ENCODE peak calls at places on chromosomes 7 and 10, in seven cellular contexts. Z, S, Y, I, C, T and E are unnamed samples.

GRCh38 chr10:60414111-60414510 is 24.4 kb upstream of the ANK3 start:
- DNase-seq in I (no peak), Z (no peak), C (no peak), Y (no peak), T (no peak), S (no peak), E (no peak)

GRCh38 chr10:131795761-131796160 is 105.0 kb upstream of the PPP2R2D start:
- DNase-seq in Z (no peak), Y (no peak), I (peak), S (no peak), T (no peak), C (no peak), E (no peak)

GRCh38 chr7:102122026-102122425 is 164.6 kb upstream of the SH2B2 start:
- DNase-seq in T (peak), I (no peak), S (no peak), Y (no peak), Z (peak), C (no peak), E (no peak)

GRCh38 chr7:54978364-54979116 is 40.3 kb upstream of the EGFR start:
- DNase-seq in Y (no peak), Z (no peak), S (no peak), I (no peak), C (no peak), T (no peak), E (peak)

GRCh38 chr7:1943326-1943725 is 273.2 kb downstream of the ELFN1 start:
- DNase-seq in T (no peak), S (no peak), Y (no peak), I (no peak), Z (no peak), C (no peak), E (no peak)

GRCh38 chr10:24929056-24929544 is 23.3 kb downstream of the PRTFDC1 start:
- DNase-seq in Y (no peak), S (no peak), Z (peak), I (no peak), T (no peak), C (no peak), E (no peak)

GRCh38 chr7:23247101-23247601 is 576 bp downstream of the GPNMB start:
- DNase-seq in I (no peak), Z (no peak), T (no peak), S (no peak), Y (no peak), C (no peak), E (no peak)

GRCh38 chr10:132539894-132540293 is 2.3 kb downstream of the INPP5A start:
- DNase-seq in Z (no peak), Y (no peak), C (no peak), T (no peak), S (no peak), I (no peak), E (no peak)

GRCh38 chr7:48971173-48971572 is 46.8 kb downstream of the CDC14C start:
- DNase-seq in Y (no peak), C (no peak), T (no peak), Z (no peak), S (no peak), I (no peak), E (no peak)

GRCh38 chr7:28470344-28470743 is 58.0 kb downstream of the CREB5 start:
- DNase-seq in S (no peak), C (no peak), Y (no peak), I (no peak), Z (no peak), T (no peak), E (no peak)

GRCh38 chr10:133072776-133073390 is 14.8 kb upstream of the ADGRA1 start:
- DNase-seq in Y (no peak), C (no peak), Z (no peak), S (no peak), T (no peak), I (no peak), E (no peak)

GRCh38 chr10:77713506-77714280 is 76.1 kb upstream of the KCNMA1 start:
- DNase-seq in T (no peak), Z (no peak), C (no peak), S (no peak), I (no peak), Y (peak), E (no peak)

GRCh38 chr10:92024700-92025099 is 101.1 kb downstream of the BTAF1 start:
- DNase-seq in C (no peak), T (no peak), I (no peak), Y (no peak), Z (no peak), S (no peak), E (no peak)

GRCh38 chr7:20227291-20227795 is 10.2 kb upstream of the MACC1 start:
- DNase-seq in C (no peak), Z (no peak), S (no peak), I (no peak), Y (no peak), T (no peak), E (no peak)

GRCh38 chr7:90892213-90892612 is 296.1 kb downstream of the CDK14 start:
- DNase-seq in Z (peak), C (no peak), T (no peak), I (no peak), Y (no peak), S (no peak), E (no peak)

GRCh38 chr7:87000344-87000743 is 59.1 kb downstream of the ELAPOR2 start:
- DNase-seq in Z (no peak), I (no peak), S (no peak), C (no peak), T (no peak), Y (no peak), E (no peak)

GRCh38 chr7:73612598-73613269 is 11.6 kb downstream of the MLXIPL start:
- DNase-seq in Z (no peak), T (peak), C (no peak), I (peak), S (no peak), Y (no peak), E (peak)

GRCh38 chr10:113126506-113127192 is 176.6 kb downstream of the TCF7L2 start:
- DNase-seq in S (no peak), Z (no peak), C (peak), T (peak), I (peak), Y (peak), E (peak)

GRCh38 chr7:12729112-12729511 is 41.7 kb downstream of the ARL4A start:
- DNase-seq in I (peak), S (no peak), C (peak), T (peak), Z (no peak), Y (peak), E (peak)

GRCh38 chr10:131928248-131929095 is 27.7 kb downstream of the PPP2R2D start:
- DNase-seq in I (no peak), C (no peak), S (no peak), Z (peak), T (peak), Y (no peak), E (no peak)

GRCh38 chr10:105041956-105042355 is 400.9 kb downstream of the SORCS3 start:
- DNase-seq in C (no peak), T (no peak), Z (no peak), I (no peak), Y (no peak), S (no peak), E (no peak)

GRCh38 chr10:128055061-128055868 is 71.0 kb downstream of the MKI67 start:
- DNase-seq in I (no peak), Y (no peak), T (no peak), C (no peak), Z (no peak), S (no peak), E (no peak)
- TF ChIP-seq JUND in I (no peak), Y (no peak), T (no peak), C (no peak), Z (no peak), S (no peak), E (no peak)

DNA sequence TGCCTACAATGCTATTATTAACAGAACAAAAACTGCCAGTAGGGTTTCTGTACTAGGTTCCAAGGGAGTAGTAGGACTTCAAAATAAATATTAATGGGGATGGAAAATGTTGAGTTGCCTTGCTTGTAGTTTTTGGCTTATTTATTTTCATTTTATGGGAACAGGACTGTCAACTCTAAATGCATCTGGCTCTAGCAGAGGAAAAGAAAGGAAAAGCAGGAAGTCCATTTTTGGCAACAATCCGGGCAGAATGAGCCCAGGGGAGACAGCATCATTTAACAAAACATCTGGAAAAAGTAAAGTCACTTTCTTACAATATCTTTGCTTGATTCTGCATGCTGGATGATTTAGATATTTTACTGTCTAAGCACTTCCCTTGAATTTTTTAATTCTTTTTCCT is 69.4 kb downstream of the NOC3L start:
- DNase-seq in Y (no peak), I (no peak), T (no peak), Z (no peak), S (no peak), C (no peak), E (no peak)
- TF ChIP-seq JUND in Y (no peak), I (no peak), T (no peak), Z (no peak), S (no peak), C (no peak), E (no peak)

GRCh38 chr10:122462533-122463465 is 1.4 kb downstream of the HTRA1 start:
- DNase-seq in C (peak), T (no peak), Y (peak), I (no peak), S (no peak), Z (no peak), E (peak)
- TF ChIP-seq JUND in C (no peak), T (no peak), Y (no peak), I (no peak), S (no peak), Z (no peak), E (no peak)

GRCh38 chr10:90746829-90747228 is 111.0 kb downstream of the HTR7 start:
- DNase-seq in I (no peak), S (no peak), Y (no peak), T (no peak), C (no peak), Z (no peak), E (no peak)

GRCh38 chr10:90745565-90745964 is 112.3 kb downstream of the HTR7 start:
- DNase-seq in Y (no peak), S (no peak), C (no peak), I (no peak), T (no peak), Z (no peak), E (no peak)

DNA sequence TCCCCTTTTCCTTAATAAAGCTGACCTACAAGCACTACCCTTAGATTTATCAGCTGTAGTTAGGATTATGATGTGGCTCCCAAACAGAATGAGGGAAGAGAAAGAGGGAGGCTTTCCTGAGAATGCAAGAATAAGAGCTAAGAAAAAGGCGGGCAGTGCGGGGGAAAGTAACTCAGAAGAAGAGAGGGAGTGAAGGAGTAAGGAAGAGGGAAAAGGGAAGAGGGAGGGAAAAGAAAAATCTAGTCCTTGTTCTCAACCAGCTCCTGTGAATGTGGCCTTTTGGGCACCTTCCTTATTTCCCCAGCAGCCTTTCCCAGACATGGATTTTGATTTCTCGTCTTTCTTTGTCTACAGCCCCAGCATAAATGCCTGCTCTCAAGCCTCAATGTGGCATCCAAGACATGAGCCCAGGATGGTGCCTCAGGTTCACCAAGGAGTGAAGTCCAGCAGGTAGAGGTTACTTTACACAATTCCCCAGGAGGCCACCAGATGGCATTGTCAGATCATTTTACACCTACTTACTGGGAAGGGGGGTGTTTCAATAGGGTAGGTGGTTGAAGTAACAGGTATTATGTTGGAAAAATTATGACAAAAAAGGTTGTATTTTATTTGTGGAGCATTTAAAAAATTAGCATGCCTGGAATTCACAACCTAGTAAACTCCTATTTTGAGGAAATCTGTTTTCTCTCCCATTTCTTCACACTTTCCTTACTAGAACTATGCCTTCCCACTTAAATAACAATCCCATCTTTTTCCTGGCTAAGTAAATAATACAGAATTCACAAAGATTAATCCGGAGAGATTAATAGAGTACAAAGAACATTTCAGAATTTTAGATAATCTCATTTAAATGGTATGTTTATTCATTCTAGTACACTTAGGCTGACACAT is 106.5 kb downstream of the HTR7 start:
- DNase-seq in Z (peak), Y (peak), C (peak), I (peak), S (peak), T (peak), E (peak)
- TF ChIP-seq JUND in Z (no peak), Y (no peak), C (no peak), I (no peak), S (no peak), T (no peak), E (no peak)